ENCODE peak calls at places on chromosomes 4 and X, in eight cellular contexts. R, V, E, P, L, S, H and M are unnamed samples.
A peak's percentile ranks its signal among the peaks of the same experiment; 100 is the strongest.

GRCh38 chrX:153474266-153474665 is 3.9 kb upstream of the HAUS7 start:
- DNase-seq in R (no peak), E (no peak), H (no peak), L (no peak), P (no peak), V (no peak), S (no peak), M (no peak)

GRCh38 chr4:155807021-155807420 is 48.2 kb downstream of the GUCY1B1 start:
- DNase-seq in P (no peak), L (no peak), H (peak; percentile 66), R (no peak), S (peak; percentile 69), V (no peak), E (no peak), M (no peak)

GRCh38 chr4:71406459-71406963 is 67.7 kb downstream of the SLC4A4 start:
- DNase-seq in H (no peak), P (no peak), V (peak; percentile 56), E (no peak), R (no peak), S (peak; percentile 45), L (no peak), M (no peak)

GRCh38 chr4:117417856-117418255 is 332.5 kb upstream of the TRAM1L1 start:
- DNase-seq in S (no peak), R (no peak), V (peak; percentile 57), E (no peak), H (no peak), P (no peak), L (no peak), M (no peak)

GRCh38 chr4:38241541-38241940 is 281.3 kb downstream of the PTTG2 start:
- DNase-seq in P (no peak), L (no peak), E (no peak), S (no peak), R (no peak), V (no peak), H (no peak), M (no peak)

GRCh38 chr4:86033171-86033570 is 326.7 kb downstream of the MAPK10 start:
- DNase-seq in S (peak; percentile 97), R (no peak), V (peak; percentile 64), E (peak; percentile 32), H (no peak), P (peak; percentile 76), L (peak; percentile 63), M (no peak)

GRCh38 chr4:73687414-73687813 is 53.0 kb upstream of the CXCL8 start:
- DNase-seq in E (no peak), R (no peak), V (no peak), S (no peak), H (no peak), L (no peak), P (no peak), M (no peak)

GRCh38 chr4:110518889-110519490 is 43.0 kb downstream of the ENPEP start:
- DNase-seq in E (peak; percentile 49), P (no peak), L (no peak), R (no peak), S (peak; percentile 43), V (peak; percentile 45), H (no peak), M (no peak)

GRCh38 chr4:156598138-156598681 is 373.4 kb downstream of the PDGFC start:
- DNase-seq in P (no peak), H (peak; percentile 24), R (no peak), L (no peak), E (no peak), V (peak; percentile 53), S (no peak), M (no peak)

GRCh38 chr4:110270492-110271197 is 72.2 kb upstream of the ELOVL6 start:
- DNase-seq in E (no peak), S (peak; percentile 70), L (no peak), H (peak; percentile 23), P (no peak), V (peak; percentile 54), R (no peak), M (no peak)

GRCh38 chr4:31390849-31391248 is 670.7 kb downstream of the PCDH7 start:
- DNase-seq in H (no peak), V (no peak), E (no peak), R (no peak), P (no peak), S (no peak), L (no peak), M (no peak)

GRCh38 chrX:103607385-103608304 is at the start of gene TCEAL3:
- DNase-seq in H (no peak), L (no peak), R (peak; percentile 33), E (peak; percentile 31), P (peak; percentile 82), V (peak; percentile 37), S (peak; percentile 34), M (peak; percentile 18)

GRCh38 chr4:56118845-56119244 is 170.1 kb downstream of the CEP135 start:
- DNase-seq in H (no peak), E (no peak), L (no peak), P (no peak), S (no peak), R (no peak), V (no peak), M (no peak)

GRCh38 chr4:71907782-71908181 is 123.9 kb upstream of the GC start:
- DNase-seq in L (no peak), V (no peak), H (no peak), S (no peak), R (no peak), P (no peak), E (no peak), M (no peak)

GRCh38 chrX:153517941-153518834 is 746 bp downstream of the ATP2B3 start:
- DNase-seq in E (no peak), S (no peak), R (no peak), V (no peak), L (no peak), P (no peak), H (no peak), M (no peak)

GRCh38 chr4:89755210-89755609 is 81.8 kb downstream of the SNCA start:
- DNase-seq in V (peak; percentile 15), L (no peak), E (no peak), P (no peak), R (no peak), S (peak; percentile 4), H (no peak), M (no peak)
- TF ChIP-seq CTCF in V (no peak), L (peak; percentile 51), E (no peak), P (no peak), R (no peak), S (peak; percentile 24), H (peak; percentile 36), M (no peak)

DNA sequence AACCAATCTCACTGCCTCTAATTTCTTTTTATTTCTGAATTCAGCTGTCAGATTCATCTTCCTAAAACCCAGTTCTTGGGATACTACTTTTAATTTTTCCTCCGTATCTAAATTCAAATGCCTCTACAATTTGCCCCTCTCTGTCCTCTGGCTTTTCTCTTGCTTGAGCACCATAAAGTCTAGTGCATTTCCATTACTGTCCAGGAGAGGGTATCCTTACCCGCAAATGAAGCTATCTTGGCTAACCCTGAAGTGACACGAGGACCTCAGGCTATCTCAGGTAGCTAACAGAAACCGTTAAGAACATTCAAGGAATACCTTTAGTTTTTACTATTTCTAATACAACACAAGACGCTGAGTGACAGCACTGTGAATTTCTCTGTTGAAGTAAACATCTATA is 49.4 kb upstream of the PRR32 start:
- DNase-seq in P (no peak), H (no peak), S (no peak), L (no peak), V (peak; percentile 46), R (peak; percentile 18), E (peak; percentile 5), M (no peak)
- TF ChIP-seq CTCF in P (peak; percentile 37), H (no peak), S (peak; percentile 13), L (peak; percentile 66), V (peak; percentile 57), R (peak; percentile 15), E (peak; percentile 35), M (no peak)

DNA sequence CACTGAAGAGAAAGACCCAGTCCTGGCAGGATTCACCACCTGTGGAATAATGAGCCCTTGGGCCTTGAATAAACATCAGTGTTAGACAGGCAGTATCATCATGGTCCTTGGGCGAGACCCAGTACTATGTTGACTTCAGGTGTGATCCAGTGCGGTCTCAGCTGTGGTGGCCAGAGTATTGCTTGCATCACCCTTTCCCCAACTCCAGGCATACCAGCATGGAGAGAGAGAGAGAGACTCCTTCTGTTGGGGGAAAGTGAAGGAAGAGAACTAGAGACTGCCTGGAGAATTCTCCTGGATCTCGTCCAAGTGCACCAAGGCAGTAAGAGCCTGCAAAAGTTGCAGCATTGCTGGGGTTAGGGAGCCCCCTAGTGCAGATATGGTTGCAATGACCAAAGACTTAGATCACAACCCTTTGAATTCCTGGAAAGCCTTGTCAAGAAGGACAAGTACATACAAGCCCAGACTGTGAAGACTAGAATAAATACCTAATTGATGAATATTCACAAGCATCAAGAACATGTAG is 61.1 kb upstream of the VAMP7 start:
- DNase-seq in S (peak; percentile 89), H (peak; percentile 66), R (peak; percentile 33), V (peak; percentile 72), E (peak; percentile 49), P (peak; percentile 79), L (no peak), M (peak; percentile 22)
- TF ChIP-seq CTCF in S (peak; percentile 64), H (peak; percentile 69), R (peak; percentile 41), V (peak; percentile 77), E (no peak), P (peak; percentile 53), L (peak; percentile 82), M (peak; percentile 58)

GRCh38 chr4:39587881-39588280 is 50.8 kb downstream of the SMIM14 start:
- DNase-seq in H (peak; percentile 38), R (no peak), E (no peak), V (no peak), P (no peak), L (no peak), S (peak; percentile 65), M (no peak)

DNA sequence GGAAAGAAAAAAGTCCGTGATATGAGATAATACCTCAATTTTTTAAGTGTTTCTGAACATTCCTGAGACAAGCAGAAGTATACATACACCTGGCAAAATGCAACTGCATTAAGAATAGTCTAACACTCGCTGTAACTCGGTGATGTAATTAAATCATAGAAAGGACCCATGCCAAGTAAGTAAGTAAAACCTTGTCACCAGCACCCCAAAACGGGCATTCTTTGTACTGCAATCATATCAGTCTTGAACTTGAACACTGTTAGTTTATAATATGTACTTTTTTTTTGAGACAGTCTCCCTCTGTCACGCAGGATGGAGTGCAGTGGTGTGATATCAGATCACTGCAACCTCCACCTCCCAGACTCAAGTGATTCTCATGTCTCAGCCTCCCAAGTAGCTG is 47.4 kb downstream of the SMIM14 start:
- DNase-seq in P (no peak), H (no peak), L (no peak), V (peak; percentile 72), E (no peak), R (no peak), S (peak; percentile 62), M (no peak)
- TF ChIP-seq CTCF in P (no peak), H (peak; percentile 51), L (no peak), V (peak; percentile 65), E (no peak), R (no peak), S (peak; percentile 32), M (no peak)

GRCh38 chr4:164937576-164938270 is 39.7 kb downstream of the TRIM61 start:
- DNase-seq in P (no peak), V (no peak), E (peak; percentile 29), H (no peak), L (no peak), S (peak; percentile 14), R (peak; percentile 32), M (no peak)
- TF ChIP-seq CTCF in P (no peak), V (peak; percentile 42), E (no peak), H (no peak), L (peak; percentile 24), S (no peak), R (peak; percentile 48), M (no peak)